ENCODE peak calls at places on chromosomes 4 and X, in four cellular contexts. One of them, this sample, is unnamed.

GRCh38 chr4:83639849-83640493 is 104.1 kb downstream of the GPAT3 start:
- DNase-seq in NCI-H1417: peak
- DNase-seq in C1 segment of cervical spinal cord: peak
- DNase-seq in A172: peak
- DNase-seq in this sample: peak

GRCh38 chrX:19721726-19722370 is 165.6 kb downstream of the SH3KBP1 start:
- DNase-seq in A172: no peak
- DNase-seq in C1 segment of cervical spinal cord: peak
- DNase-seq in NCI-H1417: peak
- DNase-seq in this sample: no peak

GRCh38 chrX:111095974-111096870 is at the start of gene PAK3:
- DNase-seq in NCI-H1417: peak
- DNase-seq in C1 segment of cervical spinal cord: no peak
- DNase-seq in A172: peak
- DNase-seq in this sample: no peak

GRCh38 chrX:23838953-23839352 is 56.0 kb downstream of the SAT1 start:
- DNase-seq in NCI-H1417: no peak
- DNase-seq in A172: no peak
- DNase-seq in C1 segment of cervical spinal cord: no peak
- DNase-seq in this sample: no peak

GRCh38 chr4:8502836-8503585 is 62.4 kb downstream of the TRMT44 start:
- DNase-seq in A172: no peak
- DNase-seq in C1 segment of cervical spinal cord: no peak
- DNase-seq in NCI-H1417: no peak
- DNase-seq in this sample: no peak

GRCh38 chr4:108601517-108601916 is 18.9 kb upstream of the RPL34 start:
- DNase-seq in C1 segment of cervical spinal cord: no peak
- DNase-seq in NCI-H1417: no peak
- DNase-seq in A172: no peak
- DNase-seq in this sample: no peak

GRCh38 chrX:153631931-153632611 is 14.9 kb upstream of the DUSP9 start:
- DNase-seq in NCI-H1417: no peak
- DNase-seq in C1 segment of cervical spinal cord: no peak
- DNase-seq in A172: no peak
- DNase-seq in this sample: no peak

GRCh38 chr4:2364654-2365053 is 53.8 kb downstream of the ZFYVE28 start:
- DNase-seq in A172: no peak
- DNase-seq in C1 segment of cervical spinal cord: no peak
- DNase-seq in NCI-H1417: peak
- DNase-seq in this sample: no peak

GRCh38 chr4:7646384-7647061 is 211.8 kb upstream of the PSAPL1 start:
- DNase-seq in NCI-H1417: no peak
- DNase-seq in A172: no peak
- DNase-seq in C1 segment of cervical spinal cord: no peak
- DNase-seq in this sample: no peak

GRCh38 chrX:134794692-134795091 is 136.4 kb upstream of the PLAC1 start:
- DNase-seq in A172: no peak
- DNase-seq in NCI-H1417: no peak
- DNase-seq in C1 segment of cervical spinal cord: no peak
- DNase-seq in this sample: no peak

GRCh38 chr4:157014621-157015591 is 43.3 kb upstream of the PDGFC start:
- DNase-seq in A172: peak
- DNase-seq in C1 segment of cervical spinal cord: no peak
- DNase-seq in NCI-H1417: no peak
- DNase-seq in this sample: no peak

GRCh38 chrX:134548844-134549205 is 88.9 kb downstream of the HPRT1 start:
- DNase-seq in A172: no peak
- DNase-seq in C1 segment of cervical spinal cord: no peak
- DNase-seq in NCI-H1417: peak
- DNase-seq in this sample: no peak

GRCh38 chr4:37463033-37463432 is 218.5 kb downstream of the NWD2 start:
- DNase-seq in NCI-H1417: no peak
- DNase-seq in A172: no peak
- DNase-seq in C1 segment of cervical spinal cord: no peak
- DNase-seq in this sample: no peak

This sample was measured in GM06990.